ENCODE peak calls at places on chromosomes 3 and 15, in seven cellular contexts. U is sigmoid colon, D is suprapubic skin, L is GM12878, G is K562, I is transverse colon, W is ovary. Z is an unnamed sample.
A peak's percentile ranks its signal among the peaks of the same experiment; 100 is the strongest.

GRCh38 chr3:42690191-42690590 is 4.9 kb downstream of the KLHL40 start:
- DNase-seq in U (no peak), D (peak; percentile 54), L (no peak), G (no peak), I (no peak), W (no peak), Z (no peak)

GRCh38 chr3:152155246-152155645 is 113.5 kb upstream of the MBNL1 start:
- DNase-seq in U (no peak), D (no peak), L (no peak), G (no peak), I (no peak), W (no peak), Z (no peak)

GRCh38 chr3:23175361-23176073 is 27.6 kb upstream of the UBE2E2 start:
- DNase-seq in U (no peak), D (no peak), L (no peak), G (no peak), I (no peak), W (no peak), Z (no peak)

GRCh38 chr3:105518806-105519418 is 152.2 kb downstream of the ALCAM start:
- DNase-seq in U (no peak), D (no peak), L (peak; percentile 49), G (peak; percentile 4), I (no peak), W (no peak), Z (no peak)

GRCh38 chr3:183180105-183180763 is 17.7 kb upstream of the LAMP3 start:
- DNase-seq in U (no peak), D (no peak), L (no peak), G (no peak), I (no peak), W (no peak), Z (no peak)

GRCh38 chr3:13231781-13232515 is 158.7 kb upstream of the IQSEC1 start:
- DNase-seq in U (no peak), D (no peak), L (no peak), G (no peak), I (no peak), W (no peak), Z (no peak)

GRCh38 chr3:149342413-149343340 is 9.2 kb upstream of the TM4SF18 start:
- DNase-seq in U (no peak), D (no peak), L (no peak), G (no peak), I (no peak), W (no peak), Z (no peak)

GRCh38 chr3:127053026-127053425 is 70.1 kb downstream of the PLXNA1 start:
- DNase-seq in U (no peak), D (no peak), L (no peak), G (no peak), I (no peak), W (no peak), Z (no peak)

GRCh38 chr3:57557088-57557537 is 1.0 kb downstream of the PDE12 start:
- DNase-seq in U (no peak), D (no peak), L (no peak), G (peak; percentile 32), I (peak; percentile 29), W (no peak), Z (no peak)

GRCh38 chr3:190718691-190719090 is 143.8 kb downstream of the GMNC start:
- DNase-seq in U (no peak), D (no peak), L (no peak), G (no peak), I (no peak), W (no peak), Z (no peak)

GRCh38 chr15:57485869-57486268 is 105.8 kb upstream of the MYZAP start:
- DNase-seq in U (no peak), D (no peak), L (no peak), G (no peak), I (no peak), W (no peak), Z (no peak)

GRCh38 chr3:124607163-124607562 is 123.1 kb upstream of the UMPS start:
- DNase-seq in U (no peak), D (no peak), L (no peak), G (no peak), I (no peak), W (no peak), Z (no peak)

GRCh38 chr3:47984089-47984759 is 32.0 kb downstream of the MAP4 start:
- DNase-seq in U (no peak), D (no peak), L (no peak), G (no peak), I (no peak), W (no peak), Z (no peak)

GRCh38 chr3:132394334-132394733 is 23.0 kb upstream of the DNAJC13 start:
- DNase-seq in U (no peak), D (no peak), L (no peak), G (no peak), I (no peak), W (no peak), Z (no peak)

GRCh38 chr15:67945951-67946700 is 106.3 kb upstream of the RNU6-1 start:
- DNase-seq in U (no peak), D (no peak), L (no peak), G (no peak), I (no peak), W (no peak), Z (peak; percentile 52)

GRCh38 chr15:23416349-23417276 is 30.4 kb downstream of the GOLGA6L2 start:
- DNase-seq in U (peak; percentile 54), D (no peak), L (no peak), G (peak; percentile 76), I (peak; percentile 62), W (no peak), Z (no peak)

GRCh38 chr15:67542192-67542461 is 376 bp upstream of the MAP2K5 start:
- DNase-seq in U (no peak), D (no peak), L (no peak), G (no peak), I (no peak), W (no peak), Z (peak; percentile 12)

GRCh38 chr3:155744626-155745324 is at the start of gene PLCH1:
- DNase-seq in U (peak; percentile 74), D (peak; percentile 84), L (no peak), G (peak; percentile 81), I (peak; percentile 81), W (peak; percentile 53), Z (peak; percentile 49)

GRCh38 chr3:13229291-13229949 is 156.2 kb upstream of the IQSEC1 start:
- DNase-seq in U (no peak), D (no peak), L (peak; percentile 2), G (peak; percentile 74), I (no peak), W (no peak), Z (no peak)

GRCh38 chr15:59191855-59192237 is 14.8 kb upstream of the LDHAL6B start:
- DNase-seq in U (no peak), D (no peak), L (no peak), G (no peak), I (no peak), W (no peak), Z (no peak)

GRCh38 chr15:77901921-77902750 is 175.4 kb downstream of the TBC1D2B start:
- DNase-seq in U (peak; percentile 55), D (no peak), L (no peak), G (peak; percentile 22), I (no peak), W (no peak), Z (no peak)

DNA sequence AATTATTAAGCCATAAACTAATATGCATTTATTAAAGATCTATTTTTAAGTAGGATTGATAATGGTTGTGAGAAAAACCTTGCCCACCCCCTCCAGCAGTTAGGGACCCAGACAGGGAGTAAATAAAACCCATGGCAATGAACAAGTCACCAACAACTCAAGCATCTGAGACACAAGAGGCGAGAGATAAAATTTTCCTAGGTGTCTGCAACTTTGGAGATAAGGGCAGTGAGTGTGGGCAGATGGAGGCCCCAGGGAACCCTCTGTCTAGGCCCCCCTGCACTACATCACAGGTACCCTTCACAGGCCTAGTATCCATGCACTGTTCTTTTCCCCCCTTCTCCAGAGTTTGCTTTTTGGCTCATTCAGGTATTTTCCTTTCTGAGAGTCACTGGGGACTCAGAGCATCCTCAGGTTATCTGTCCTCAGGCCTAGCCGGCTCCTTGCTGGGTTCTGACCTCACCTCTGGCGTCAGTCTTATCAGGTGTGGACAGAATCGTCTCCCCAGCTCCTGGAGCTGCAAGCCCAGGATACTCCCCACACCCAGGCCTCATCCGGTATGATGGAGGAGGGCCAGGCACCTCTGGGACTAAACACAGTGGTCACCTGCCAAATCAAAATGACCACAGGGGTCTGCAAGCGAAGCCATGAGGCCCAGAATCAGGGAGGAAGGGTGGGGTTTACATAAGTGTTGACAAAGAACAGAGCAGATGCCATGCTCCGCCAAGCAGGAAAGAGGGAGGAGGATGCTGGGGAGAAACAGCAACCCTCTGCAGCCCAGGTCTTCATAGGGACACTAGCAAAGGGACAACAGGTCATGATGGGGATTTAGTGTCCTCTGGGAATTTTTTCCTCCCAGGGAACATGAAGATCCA is 50.4 kb downstream of the CCNL1 start:
- DNase-seq in U (no peak), D (no peak), L (no peak), G (peak; percentile 92), I (no peak), W (no peak), Z (no peak)
- TF ChIP-seq EP300 in U (no peak), D (no peak), L (no peak), G (peak; percentile 93), I (no peak), W (no peak), Z (no peak)

DNA sequence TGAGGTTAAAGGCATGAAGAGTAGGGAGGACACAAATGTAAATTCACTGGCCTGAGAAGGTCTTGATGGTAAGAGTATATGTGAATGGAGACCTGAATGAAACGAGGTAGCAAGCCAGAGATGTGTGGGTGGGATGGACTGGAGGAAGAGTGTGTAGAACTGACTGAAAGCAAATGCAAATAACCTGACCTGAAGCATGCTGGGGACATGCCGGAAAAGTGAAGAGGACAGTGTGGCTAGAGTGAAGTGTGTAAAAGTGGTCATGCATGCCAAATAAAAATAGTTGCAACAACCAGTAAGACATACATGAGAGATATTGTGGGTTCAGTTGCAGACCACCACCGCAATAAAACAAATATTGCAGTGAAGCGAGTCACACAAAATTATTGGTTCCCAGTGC is 82.3 kb downstream of the LPP start:
- DNase-seq in U (no peak), D (no peak), L (no peak), G (no peak), I (no peak), W (no peak), Z (no peak)
- H3K4me1 ChIP-seq in U (peaks cover 88% of the 10 kb centered on the region), D (peaks cover 10% of the 10 kb centered on the region), L (no peaks in the 10 kb centered on the region), G (no peaks in the 10 kb centered on the region), I (peaks cover 16% of the 10 kb centered on the region), W (peaks cover 21% of the 10 kb centered on the region), Z (peaks cover 66% of the 10 kb centered on the region)

DNA sequence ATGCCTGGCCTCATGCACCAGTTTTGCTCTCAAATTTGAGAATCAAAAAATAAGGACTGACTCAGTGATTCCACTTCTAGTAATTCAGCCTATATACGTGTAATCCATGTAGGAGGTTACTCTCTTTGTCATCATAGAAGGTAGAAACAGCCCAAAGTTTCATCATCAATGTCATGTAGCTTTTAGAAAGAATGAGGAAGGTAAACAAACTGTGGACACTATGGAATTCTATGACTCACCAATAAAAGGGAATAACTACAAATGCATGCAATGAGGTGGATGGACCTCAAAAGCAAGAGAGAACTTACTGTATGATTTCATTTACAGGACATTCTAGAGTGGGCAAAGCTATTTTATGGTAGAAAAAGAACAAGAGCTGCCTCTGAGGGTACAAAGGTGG is 93.2 kb upstream of the LRIG1 start:
- DNase-seq in U (no peak), D (no peak), L (no peak), G (no peak), I (no peak), W (no peak), Z (no peak)
- TF ChIP-seq EP300 in U (no peak), D (no peak), L (no peak), G (no peak), I (no peak), W (no peak), Z (no peak)

GRCh38 chr15:55222588-55222987 is 25.8 kb upstream of the RSL24D1 start:
- DNase-seq in U (no peak), D (no peak), L (peak; percentile 45), G (no peak), I (no peak), W (no peak), Z (no peak)
- H3K4me1 ChIP-seq in U (peaks cover 5% of the 10 kb centered on the region), D (peaks cover 15% of the 10 kb centered on the region), L (peaks cover 33% of the 10 kb centered on the region), G (peaks cover 28% of the 10 kb centered on the region), I (no peaks in the 10 kb centered on the region), W (no peaks in the 10 kb centered on the region), Z (no peaks in the 10 kb centered on the region)